ENCODE peak calls at places on chromosomes 12 and 14, in five cellular contexts. O, W, I, Q and L are unnamed samples.

GRCh38 chr12:75812341-75813018 is 219.1 kb downstream of the PHLDA1 start:
- DNase-seq in I (no peak), Q (no peak), W (peak), O (peak), L (no peak)

GRCh38 chr14:89388853-89389252 is 28.2 kb downstream of the FOXN3 start:
- DNase-seq in W (no peak), I (no peak), O (peak), Q (no peak), L (no peak)

GRCh38 chr12:11961686-11962085 is 109.1 kb upstream of the BCL2L14 start:
- DNase-seq in O (no peak), I (no peak), W (no peak), Q (no peak), L (no peak)

GRCh38 chr12:131231194-131231980 is 277.7 kb downstream of the ADGRD1 start:
- DNase-seq in Q (peak), I (no peak), W (no peak), O (no peak), L (no peak)

GRCh38 chr14:90785876-90786450 is 30.3 kb downstream of the TTC7B start:
- DNase-seq in O (no peak), I (no peak), Q (no peak), W (no peak), L (no peak)

GRCh38 chr14:86055512-86055911 is 525.6 kb downstream of the FLRT2 start:
- DNase-seq in I (no peak), O (peak), W (no peak), Q (no peak), L (no peak)

GRCh38 chr12:53097564-53098353 is at the start of gene IGFBP6:
- DNase-seq in I (no peak), W (peak), Q (peak), O (peak), L (no peak)

GRCh38 chr12:47725091-47725772 is at the start of gene ENDOU:
- DNase-seq in O (no peak), Q (no peak), I (no peak), W (no peak), L (no peak)

GRCh38 chr12:51827925-51828818 is 20.3 kb downstream of the FIGNL2 start:
- DNase-seq in Q (no peak), W (no peak), I (no peak), O (peak), L (no peak)

GRCh38 chr14:26190644-26191043 is 407.2 kb downstream of the NOVA1 start:
- DNase-seq in I (no peak), W (no peak), O (no peak), Q (no peak), L (no peak)

GRCh38 chr14:100201701-100202100 is 37.2 kb upstream of the YY1 start:
- DNase-seq in W (no peak), O (no peak), I (no peak), Q (no peak), L (peak)

GRCh38 chr12:93850476-93850875 is 173.3 kb downstream of the CRADD start:
- DNase-seq in I (no peak), Q (no peak), W (no peak), O (no peak), L (no peak)

GRCh38 chr14:72714094-72714493 is 179.8 kb downstream of the DPF3 start:
- DNase-seq in Q (no peak), O (no peak), W (no peak), I (peak), L (no peak)

DNA sequence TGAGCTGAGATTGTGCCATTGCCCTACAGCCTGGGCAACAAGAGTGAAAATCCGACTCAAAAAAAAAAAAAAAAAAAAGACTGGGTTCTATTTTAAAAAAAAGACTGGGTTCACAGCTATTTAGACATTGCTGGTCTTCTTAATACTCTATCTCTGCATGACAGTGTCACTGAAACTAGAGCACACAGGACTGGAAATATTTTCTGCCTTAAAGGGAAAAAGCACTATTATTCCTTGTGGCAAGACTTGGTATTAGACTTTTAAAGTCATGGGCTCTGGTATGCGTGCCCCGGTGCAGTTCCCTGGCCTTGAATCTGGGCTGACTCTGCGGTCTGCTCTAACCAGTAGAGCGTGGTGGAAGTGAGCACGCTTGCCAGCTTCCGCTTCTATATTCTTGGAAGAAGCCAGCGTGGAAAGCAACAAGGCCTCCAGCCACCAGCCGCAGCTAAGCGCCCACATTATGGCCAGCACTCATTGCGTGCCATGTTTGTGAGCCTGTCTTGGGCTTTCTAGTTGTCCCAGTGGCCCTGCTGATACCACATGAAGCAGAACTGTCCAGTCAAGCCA is 31.3 kb downstream of the PRKAB1 start:
- DNase-seq in Q (no peak), W (no peak), I (no peak), O (no peak), L (no peak)
- TF ChIP-seq MXI1 in Q (no peak), W (no peak), I (no peak), O (no peak), L (no peak)

DNA sequence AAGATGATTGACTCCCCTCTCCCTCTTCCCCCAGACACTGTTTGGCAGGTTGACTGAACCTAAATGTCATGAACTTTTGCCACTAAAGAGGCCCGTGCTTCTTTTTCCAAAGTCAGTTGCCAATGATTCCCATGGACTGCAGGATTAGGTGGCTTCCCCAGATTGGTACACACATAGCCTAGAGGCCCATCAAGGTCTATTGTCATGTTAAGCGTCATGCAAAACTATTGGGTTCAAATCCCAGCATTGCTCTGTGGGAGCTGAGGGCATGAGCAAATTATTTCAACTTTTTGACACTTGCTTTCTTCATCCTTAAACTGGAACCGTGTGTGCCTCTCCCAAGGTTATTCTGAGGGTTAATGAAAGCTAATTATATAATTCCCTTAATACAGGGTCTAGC is 430.2 kb upstream of the TBX3 start:
- DNase-seq in I (no peak), Q (no peak), O (no peak), W (no peak), L (no peak)
- TF ChIP-seq MXI1 in I (no peak), Q (no peak), O (no peak), W (no peak), L (no peak)

GRCh38 chr14:93317836-93318807 is 14.7 kb downstream of the BTBD7 start:
- DNase-seq in W (no peak), Q (no peak), I (no peak), O (peak), L (no peak)
- TF ChIP-seq MXI1 in W (no peak), Q (no peak), I (no peak), O (no peak), L (no peak)

DNA sequence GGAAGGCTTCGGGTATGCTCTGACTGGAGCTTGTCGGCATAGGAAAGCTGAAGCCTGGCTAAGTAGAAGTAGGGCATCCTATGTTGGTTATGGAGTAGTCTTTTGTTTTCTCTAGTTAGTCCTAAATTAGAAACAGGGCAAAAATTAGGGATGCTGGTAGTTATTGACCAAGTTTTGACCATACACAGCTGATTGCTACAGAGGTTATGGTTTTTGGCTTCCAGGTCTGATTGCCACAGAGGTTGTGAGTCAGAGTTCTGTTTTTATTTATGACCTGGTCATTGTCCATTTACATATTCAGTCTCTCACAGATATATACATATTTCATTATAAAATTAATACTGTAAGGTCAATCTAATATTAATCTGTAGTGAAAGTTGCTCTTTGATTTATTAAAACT is 219.2 kb downstream of the FSCB start:
- DNase-seq in W (no peak), O (no peak), Q (no peak), I (no peak), L (no peak)
- TF ChIP-seq MXI1 in W (no peak), O (no peak), Q (no peak), I (no peak), L (no peak)

GRCh38 chr14:103086771-103087342 is 2.8 kb downstream of the LBHD2 start:
- DNase-seq in Q (no peak), O (no peak), I (no peak), W (no peak), L (no peak)
- TF ChIP-seq MXI1 in Q (no peak), O (no peak), I (no peak), W (no peak), L (no peak)

DNA sequence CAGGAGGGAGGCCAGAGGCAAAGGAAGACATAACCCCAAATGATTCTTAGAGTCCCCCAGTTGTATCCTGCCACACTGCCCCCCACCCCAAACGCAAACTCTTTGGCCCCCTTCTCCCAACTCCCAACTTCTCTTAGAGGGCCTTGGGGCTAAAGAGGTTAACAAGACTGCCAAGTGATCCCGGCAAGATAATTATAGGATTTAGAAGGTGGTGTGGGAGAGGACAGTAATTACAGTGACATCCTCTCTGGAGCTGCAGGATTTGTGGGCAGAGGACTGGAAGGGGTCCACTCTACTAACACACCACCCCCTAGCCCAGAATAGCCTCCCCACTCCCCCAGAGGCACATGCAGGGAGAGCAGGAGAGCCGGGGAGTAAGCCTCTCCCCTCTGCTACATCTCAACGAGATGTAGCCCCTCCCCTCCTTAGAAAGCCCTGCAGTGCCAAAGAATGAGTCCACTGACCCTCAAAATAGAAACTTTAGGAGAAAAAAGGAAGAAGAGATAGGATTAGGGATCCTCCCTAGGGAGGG is 5.3 kb upstream of the GDF11 start:
- DNase-seq in Q (no peak), W (peak), O (no peak), I (no peak), L (no peak)
- TF ChIP-seq MXI1 in Q (no peak), W (no peak), O (no peak), I (no peak), L (no peak)

GRCh38 chr12:55842681-55843429 is at the start of gene MMP19:
- DNase-seq in Q (peak), O (peak), I (no peak), W (no peak), L (peak)
- TF ChIP-seq MXI1 in Q (no peak), O (no peak), I (no peak), W (no peak), L (no peak)

DNA sequence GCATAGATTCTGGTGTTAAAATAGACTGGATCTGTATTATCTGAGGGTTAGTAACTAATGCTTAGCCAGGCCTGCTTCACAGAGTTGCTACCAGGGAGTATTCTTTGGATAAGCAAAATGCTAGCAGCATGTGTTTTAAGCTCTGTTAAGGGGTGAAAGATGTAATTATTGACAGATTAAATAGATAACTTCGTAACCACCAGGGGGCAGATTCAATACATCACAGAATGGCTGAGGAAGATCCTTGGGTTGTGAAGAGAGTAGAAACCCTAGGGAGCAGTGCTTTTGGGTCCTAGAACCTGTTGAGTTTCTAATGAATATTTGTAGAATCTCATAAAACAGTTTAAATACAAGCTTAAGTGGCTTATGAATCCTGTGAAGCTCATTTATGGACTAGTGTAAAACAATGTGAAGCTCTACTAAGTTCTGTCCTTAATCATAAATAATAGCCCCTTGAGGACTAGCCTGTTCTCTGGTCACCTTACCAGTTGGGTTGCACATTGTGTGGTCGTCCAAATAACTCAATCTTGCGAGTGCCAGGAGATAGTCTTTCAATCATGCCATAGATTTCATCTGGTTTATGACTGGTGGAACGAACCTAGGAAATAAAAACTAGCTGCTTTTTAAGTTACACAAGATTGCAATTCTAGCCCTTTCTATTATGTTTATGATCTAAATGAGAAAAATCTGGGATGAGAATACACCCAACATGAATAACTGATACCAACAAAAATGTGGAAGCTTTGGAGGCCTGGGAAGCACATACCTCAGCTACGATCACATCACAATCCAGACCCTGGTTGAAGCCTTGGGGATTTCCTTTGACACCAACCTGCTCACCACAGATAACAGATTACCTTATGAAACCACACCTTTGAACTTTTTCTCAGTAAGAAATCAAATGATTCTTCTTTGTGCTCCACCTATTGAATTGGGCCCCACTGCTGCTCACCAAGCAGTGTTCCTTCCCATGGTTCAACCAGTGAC is 12.3 kb downstream of the METTL3 start:
- DNase-seq in I (no peak), W (peak), Q (peak), O (peak), L (peak)
- TF ChIP-seq MXI1 in I (no peak), W (no peak), Q (no peak), O (no peak), L (no peak)

GRCh38 chr12:20601668-20602280 is 93.4 kb upstream of the SLCO1C1 start:
- DNase-seq in W (peak), O (peak), I (no peak), Q (no peak), L (peak)
- TF ChIP-seq MXI1 in W (no peak), O (no peak), I (no peak), Q (no peak), L (no peak)